ENCODE peak calls at places on chromosome X, in ten cellular contexts. A, V, J, N, O, E, Z, R, M and C are unnamed samples.

GRCh38 chrX:69021095-69021494 is 144.2 kb downstream of the PJA1 start:
- DNase-seq in N (no peak), J (no peak), A (no peak), O (no peak), E (no peak), Z (no peak), M (no peak), R (no peak), V (no peak), C (no peak)

GRCh38 chrX:96611619-96612362 is 72.9 kb upstream of the DIAPH2 start:
- DNase-seq in J (no peak), R (no peak), M (no peak), V (no peak), A (no peak), N (peak), Z (peak), O (peak), E (no peak), C (no peak)

GRCh38 chrX:79082886-79083285 is 61.6 kb upstream of the GPR174 start:
- DNase-seq in R (no peak), E (no peak), O (no peak), M (no peak), V (no peak), N (no peak), A (no peak), J (no peak), Z (no peak), C (no peak)

GRCh38 chrX:136636121-136636520 is 11.8 kb upstream of the CD40LG start:
- DNase-seq in E (no peak), N (no peak), R (no peak), M (no peak), V (no peak), O (no peak), Z (no peak), A (no peak), J (no peak), C (no peak)

GRCh38 chrX:140918398-140919043 is 83.9 kb upstream of the SPANXB1 start:
- DNase-seq in V (peak), Z (peak), J (peak), A (no peak), E (peak), R (no peak), N (peak), M (no peak), O (peak), C (peak)

GRCh38 chrX:65034641-65035450 is 58.6 kb upstream of the ZC4H2 start:
- DNase-seq in A (peak), Z (peak), M (peak), V (peak), O (peak), E (peak), R (peak), N (peak), J (peak), C (peak)

GRCh38 chrX:49844622-49845021 is 15.5 kb downstream of the PAGE4 start:
- DNase-seq in R (no peak), V (peak), M (no peak), O (no peak), Z (no peak), A (peak), E (no peak), J (no peak), N (no peak), C (no peak)

GRCh38 chrX:118976599-118977340 is 2.4 kb downstream of the LONRF3 start:
- DNase-seq in Z (no peak), R (peak), V (no peak), O (no peak), E (peak), M (peak), N (peak), J (no peak), A (peak), C (peak)

GRCh38 chrX:46642145-46642544 is 68.6 kb downstream of the CHST7 start:
- DNase-seq in M (no peak), O (peak), A (no peak), V (peak), E (peak), N (peak), Z (no peak), R (no peak), J (no peak), C (no peak)

GRCh38 chrX:51002160-51002632 is 91.7 kb downstream of the BMP15 start:
- DNase-seq in R (no peak), V (no peak), A (no peak), O (no peak), M (no peak), N (no peak), Z (no peak), J (no peak), E (no peak), C (no peak)

GRCh38 chrX:48938721-48939416 is 18.5 kb downstream of the OTUD5 start:
- DNase-seq in E (no peak), O (no peak), J (no peak), A (no peak), N (no peak), Z (no peak), V (no peak), M (no peak), R (no peak), C (no peak)

GRCh38 chrX:106300239-106300638 is 132.1 kb downstream of the PWWP3B start:
- DNase-seq in Z (no peak), M (no peak), A (no peak), E (no peak), N (no peak), O (no peak), J (no peak), V (no peak), R (no peak), C (no peak)

GRCh38 chrX:109889289-109890006 is 113.5 kb upstream of the TMEM164 start:
- DNase-seq in M (no peak), N (peak), Z (peak), J (no peak), A (no peak), V (peak), O (peak), R (no peak), E (peak), C (peak)

GRCh38 chrX:38212246-38212645 is 8.4 kb downstream of the SRPX start:
- DNase-seq in V (no peak), Z (peak), E (no peak), J (no peak), R (no peak), M (no peak), O (peak), N (no peak), A (no peak), C (no peak)

GRCh38 chrX:10726647-10727046 is 106.3 kb upstream of the MID1 start:
- DNase-seq in N (peak), V (peak), M (no peak), J (no peak), E (no peak), R (no peak), Z (peak), A (no peak), O (peak), C (no peak)

GRCh38 chrX:10755477-10756334 is 135.3 kb upstream of the MID1 start:
- DNase-seq in N (peak), O (peak), M (no peak), R (no peak), V (no peak), J (peak), Z (peak), A (no peak), E (no peak), C (peak)

GRCh38 chrX:45743081-45743533 is 542.4 kb upstream of the DIPK2B start:
- DNase-seq in N (peak), M (no peak), A (no peak), O (no peak), V (no peak), E (no peak), R (no peak), J (peak), Z (peak), C (no peak)

GRCh38 chrX:123905334-123905733 is 45.5 kb downstream of the XIAP start:
- DNase-seq in N (no peak), R (no peak), V (no peak), M (no peak), A (no peak), E (no peak), Z (no peak), O (no peak), J (no peak), C (no peak)